ENCODE peak calls at places on chromosomes 3 and 15, in ten cellular contexts. B is endodermal cell, K is activated B cell treated with CpG ODN at 0.5 μM for 24 hours, P is heart right ventricle, Y is prostate gland, W is GM13976, S is HFF-Myc, I is glutamatergic neuron, J is lung, F is type B pancreatic cell. E is an unnamed sample.

GRCh38 chr15:53837263-53837662 is 77.8 kb upstream of the WDR72 start:
- DNase-seq in B (no peak), K (no peak), P (no peak), Y (peak), W (no peak), S (no peak), I (no peak), J (peak), F (no peak), E (peak)

GRCh38 chr3:188940213-188940914 is 231.4 kb upstream of the TPRG1 start:
- DNase-seq in B (no peak), K (no peak), P (no peak), Y (no peak), W (no peak), S (no peak), I (no peak), J (no peak), F (no peak), E (no peak)

GRCh38 chr15:73781038-73781925 is 28.1 kb upstream of the INSYN1 start:
- DNase-seq in B (peak), K (no peak), P (no peak), Y (no peak), W (no peak), S (no peak), I (no peak), J (no peak), F (no peak), E (peak)

GRCh38 chr3:89954135-89954534 is 846.7 kb downstream of the EPHA3 start:
- DNase-seq in B (no peak), K (no peak), P (no peak), Y (no peak), W (no peak), S (no peak), I (no peak), J (no peak), F (no peak), E (peak)

GRCh38 chr3:38454884-38455638 is 1.4 kb downstream of the ACVR2B start:
- DNase-seq in B (peak), K (no peak), P (peak), Y (peak), W (peak), S (no peak), I (peak), J (peak), F (peak), E (peak)

GRCh38 chr3:54240319-54240718 is 118.0 kb downstream of the CACNA2D3 start:
- DNase-seq in B (no peak), K (no peak), P (no peak), Y (no peak), W (no peak), S (no peak), I (no peak), J (no peak), F (no peak), E (no peak)

GRCh38 chr15:59148160-59148810 is 43.3 kb downstream of the CCNB2 start:
- DNase-seq in B (no peak), K (no peak), P (no peak), Y (no peak), W (no peak), S (no peak), I (no peak), J (no peak), F (no peak), E (no peak)

GRCh38 chr3:99562138-99562537 is 76.3 kb upstream of the COL8A1 start:
- DNase-seq in B (peak), K (no peak), P (no peak), Y (no peak), W (no peak), S (no peak), I (no peak), J (no peak), F (no peak), E (peak)

GRCh38 chr15:92616621-92617179 is 38.9 kb downstream of the FAM174B start:
- DNase-seq in B (peak), K (no peak), P (no peak), Y (peak), W (no peak), S (no peak), I (no peak), J (no peak), F (no peak), E (no peak)

GRCh38 chr15:60507596-60508424 is 28.9 kb upstream of the ICE2 start:
- DNase-seq in B (peak), K (no peak), P (peak), Y (peak), W (peak), S (peak), I (no peak), J (no peak), F (no peak), E (peak)

GRCh38 chr3:42778644-42779043 is 5.6 kb upstream of the CCDC13 start:
- DNase-seq in B (no peak), K (no peak), P (no peak), Y (no peak), W (no peak), S (no peak), I (no peak), J (no peak), F (no peak), E (peak)

GRCh38 chr3:141644931-141645330 is 93.2 kb upstream of the RNF7 start:
- DNase-seq in B (peak), K (peak), P (peak), Y (peak), W (peak), S (no peak), I (peak), J (peak), F (no peak), E (peak)

GRCh38 chr3:49198611-49199230 is 27.3 kb downstream of the KLHDC8B start:
- DNase-seq in B (no peak), K (no peak), P (no peak), Y (no peak), W (no peak), S (no peak), I (no peak), J (no peak), F (no peak), E (no peak)

GRCh38 chr15:38996111-38996541 is 431.5 kb upstream of the RASGRP1 start:
- DNase-seq in B (no peak), K (no peak), P (no peak), Y (no peak), W (no peak), S (peak), I (no peak), J (no peak), F (no peak), E (peak)

GRCh38 chr3:155870133-155870944 is at the start of gene GMPS:
- DNase-seq in B (peak), K (peak), P (peak), Y (peak), W (peak), S (peak), I (peak), J (peak), F (peak), E (peak)

GRCh38 chr3:6438031-6438430 is 422.9 kb upstream of the GRM7 start:
- DNase-seq in B (no peak), K (no peak), P (no peak), Y (no peak), W (no peak), S (no peak), I (no peak), J (no peak), F (no peak), E (no peak)

GRCh38 chr3:32832193-32832592 is 14.4 kb downstream of the TRIM71 start:
- DNase-seq in B (no peak), K (no peak), P (no peak), Y (no peak), W (no peak), S (no peak), I (no peak), J (no peak), F (no peak), E (no peak)
- TF ChIP-seq CTCF in B (no peak), K (no peak), P (no peak), Y (no peak), W (no peak), S (no peak), I (no peak), J (no peak), F (no peak), E (no peak)

GRCh38 chr3:29668233-29668632 is 387.4 kb downstream of the RBMS3 start:
- DNase-seq in B (no peak), K (no peak), P (no peak), Y (no peak), W (no peak), S (no peak), I (no peak), J (no peak), F (no peak), E (no peak)

GRCh38 chr3:29665688-29666087 is 384.8 kb downstream of the RBMS3 start:
- DNase-seq in B (no peak), K (no peak), P (no peak), Y (no peak), W (no peak), S (no peak), I (no peak), J (no peak), F (no peak), E (no peak)

GRCh38 chr3:29668728-29669127 is 387.9 kb downstream of the RBMS3 start:
- DNase-seq in B (peak), K (no peak), P (no peak), Y (no peak), W (no peak), S (no peak), I (no peak), J (no peak), F (no peak), E (peak)
- TF ChIP-seq CTCF in B (peak), K (no peak), P (no peak), Y (no peak), W (no peak), S (peak), I (no peak), J (no peak), F (no peak), E (no peak)

DNA sequence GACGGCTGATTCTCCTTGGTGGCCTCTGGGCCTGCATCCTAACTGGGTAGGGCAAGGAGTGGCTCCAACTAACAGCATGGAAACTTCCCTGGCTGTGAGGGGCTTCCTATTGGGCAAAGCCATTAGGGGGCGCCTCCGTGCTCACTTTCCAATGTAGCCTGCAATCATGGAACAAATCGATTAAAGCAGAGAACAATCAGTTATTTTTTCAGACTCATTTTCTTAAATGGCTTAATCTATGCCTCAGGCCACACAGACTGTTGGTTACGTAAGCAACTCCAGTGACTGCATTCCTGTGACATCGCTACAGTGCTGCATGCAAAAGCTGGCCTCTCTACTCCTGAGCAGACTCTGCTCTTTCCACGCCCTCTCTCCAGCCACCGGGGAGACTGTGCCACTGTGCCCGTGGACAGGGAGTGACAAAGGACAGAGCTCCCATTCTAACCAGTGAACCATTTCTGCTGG is 278.9 kb downstream of the KLF13 start:
- DNase-seq in B (peak), K (no peak), P (no peak), Y (no peak), W (no peak), S (no peak), I (peak), J (no peak), F (no peak), E (peak)
- TF ChIP-seq CTCF in B (peak), K (no peak), P (no peak), Y (no peak), W (no peak), S (peak), I (peak), J (no peak), F (peak), E (no peak)

DNA sequence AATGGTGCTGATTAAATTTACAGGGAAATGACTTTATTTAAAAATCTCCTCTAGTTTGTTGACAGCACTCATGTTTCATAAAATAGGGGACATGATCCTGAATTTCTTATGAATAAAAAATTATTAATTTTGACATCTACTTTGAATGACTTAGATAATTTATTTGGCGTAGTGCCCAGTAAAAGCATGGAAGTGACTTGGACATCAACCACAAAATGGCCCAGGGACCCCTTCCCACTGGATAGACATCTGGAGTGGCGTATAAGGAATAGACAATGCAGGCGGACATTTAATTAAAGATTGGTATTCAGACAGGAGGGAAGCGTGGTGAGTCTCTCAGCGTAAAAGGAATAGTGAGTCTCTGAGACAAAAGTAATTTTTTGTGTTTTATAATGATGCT is 79.8 kb downstream of the ADAMTSL3 start:
- DNase-seq in B (no peak), K (no peak), P (no peak), Y (no peak), W (no peak), S (no peak), I (no peak), J (no peak), F (no peak), E (no peak)
- TF ChIP-seq CTCF in B (no peak), K (no peak), P (no peak), Y (no peak), W (no peak), S (no peak), I (no peak), J (no peak), F (no peak), E (no peak)

GRCh38 chr3:14124615-14125192 is at the start of the genes CHCHD4 and TMEM43:
- DNase-seq in B (peak), K (peak), P (peak), Y (peak), W (peak), S (peak), I (peak), J (peak), F (peak), E (peak)

GRCh38 chr3:14124223-14124614 is 451 bp downstream of the CHCHD4 start:
- DNase-seq in B (peak), K (no peak), P (peak), Y (no peak), W (peak), S (no peak), I (peak), J (peak), F (no peak), E (peak)

GRCh38 chr3:14126017-14126902 is 1.4 kb downstream of the TMEM43 start:
- DNase-seq in B (no peak), K (no peak), P (no peak), Y (no peak), W (no peak), S (no peak), I (no peak), J (no peak), F (peak), E (no peak)

GRCh38 chr3:14127106-14127505 is 2.3 kb downstream of the TMEM43 start:
- DNase-seq in B (peak), K (no peak), P (no peak), Y (no peak), W (no peak), S (no peak), I (no peak), J (no peak), F (peak), E (no peak)

GRCh38 chr3:14125193-14126016 is 553 bp downstream of the TMEM43 start:
- DNase-seq in B (peak), K (no peak), P (peak), Y (peak), W (no peak), S (peak), I (peak), J (peak), F (peak), E (peak)
- TF ChIP-seq CTCF in B (no peak), K (no peak), P (no peak), Y (no peak), W (no peak), S (no peak), I (no peak), J (no peak), F (no peak), E (peak)